ENCODE peak calls at places on chromosomes 13 and 19, in eight cellular contexts. A is neural crest cell; Q is stimulated activated CD8-positive, alpha-beta memory T cell treated with anti-CD3 and anti-CD28 coated beads, Interleukin-2, amount 100 ng/mL, for 48 hours; F is NCI-H82; X is NCI-H187; V is COR-L47; B is NCI-H524; K is activated CD4-positive, CD25-positive, alpha-beta regulatory T cell. C is an unnamed sample.

GRCh38 chr19:30065680-30066606 is 123.9 kb downstream of the URI1 start:
- DNase-seq in V (no peak), K (no peak), X (no peak), A (no peak), Q (no peak), F (no peak), B (no peak), C (no peak)

GRCh38 chr19:33679696-33680095 is 57.9 kb downstream of the CHST8 start:
- DNase-seq in Q (no peak), F (no peak), K (no peak), V (no peak), X (no peak), B (no peak), A (no peak), C (no peak)

GRCh38 chr13:113782472-113782871 is 23.4 kb downstream of the TMEM255B start:
- DNase-seq in F (no peak), A (no peak), V (no peak), K (no peak), B (no peak), X (no peak), Q (no peak), C (no peak)

GRCh38 chr19:37563518-37563917 is 31.1 kb downstream of the ZNF571 start:
- DNase-seq in X (no peak), K (no peak), F (no peak), A (no peak), Q (no peak), B (no peak), V (no peak), C (no peak)

GRCh38 chr13:30734434-30734833 is 909 bp upstream of the ALOX5AP start:
- DNase-seq in A (no peak), X (no peak), V (no peak), Q (no peak), K (no peak), B (no peak), F (no peak), C (no peak)

GRCh38 chr19:3783660-3784584 is 2.3 kb downstream of the MATK start:
- DNase-seq in Q (no peak), V (no peak), B (peak; percentile 54), K (no peak), X (no peak), F (no peak), A (no peak), C (no peak)

GRCh38 chr13:79226250-79226649 is 179.8 kb downstream of the RBM26 start:
- DNase-seq in Q (no peak), F (no peak), K (no peak), X (no peak), B (no peak), V (no peak), A (no peak), C (no peak)

GRCh38 chr13:51477149-51477548 is 24.3 kb upstream of the INTS6 start:
- DNase-seq in F (no peak), X (no peak), K (no peak), V (no peak), B (no peak), Q (no peak), A (no peak), C (no peak)

GRCh38 chr19:48614436-48615144 is at the start of gene FAM83E:
- DNase-seq in X (peak; percentile 81), F (peak; percentile 61), Q (no peak), B (no peak), V (peak; percentile 18), A (no peak), K (no peak), C (no peak)

GRCh38 chr13:95898256-95898655 is 154.9 kb downstream of the UGGT2 start:
- DNase-seq in F (no peak), A (no peak), X (no peak), B (no peak), Q (no peak), V (no peak), K (no peak), C (no peak)

GRCh38 chr19:1883784-1884183 is 1.5 kb downstream of the ABHD17A start:
- DNase-seq in F (no peak), V (no peak), K (no peak), A (no peak), Q (no peak), X (no peak), B (no peak), C (no peak)

GRCh38 chr19:10503002-10503789 is at the start of gene KEAP1:
- DNase-seq in V (peak; percentile 35), B (peak; percentile 59), A (peak; percentile 41), K (no peak), F (peak; percentile 60), Q (no peak), X (no peak), C (peak; percentile 28)

GRCh38 chr19:54248016-54248601 is 5.5 kb upstream of the LILRA6 start:
- DNase-seq in V (no peak), A (no peak), F (no peak), K (no peak), X (no peak), B (no peak), Q (peak; percentile 53), C (peak; percentile 42)

GRCh38 chr13:42495751-42496150 is 78.2 kb upstream of the TNFSF11 start:
- DNase-seq in Q (no peak), B (no peak), K (no peak), X (no peak), A (no peak), V (no peak), F (no peak), C (no peak)

GRCh38 chr19:2986951-2987491 is 9.7 kb downstream of the TLE6 start:
- DNase-seq in A (peak; percentile 69), B (peak; percentile 67), X (no peak), F (peak; percentile 64), K (no peak), V (peak; percentile 63), Q (no peak), C (no peak)

GRCh38 chr19:45900661-45901431 is 1.6 kb downstream of the MYPOP start:
- DNase-seq in X (no peak), V (no peak), A (no peak), Q (no peak), F (no peak), B (no peak), K (no peak), C (no peak)

GRCh38 chr13:98875146-98875729 is 102.6 kb downstream of the DOCK9 start:
- DNase-seq in Q (no peak), X (no peak), A (no peak), F (no peak), V (no peak), B (no peak), K (no peak), C (no peak)

GRCh38 chr13:107562222-107562621 is 653.1 kb downstream of the LIG4 start:
- DNase-seq in F (no peak), V (no peak), A (no peak), B (no peak), Q (no peak), X (no peak), K (no peak), C (no peak)

GRCh38 chr19:1507192-1507660 is 5.6 kb downstream of the ADAMTSL5 start:
- DNase-seq in F (no peak), A (no peak), X (no peak), B (no peak), K (no peak), Q (no peak), V (no peak), C (no peak)

GRCh38 chr13:69579351-69579750 is 528.3 kb upstream of the ATXN8OS start:
- DNase-seq in X (no peak), K (no peak), A (no peak), V (peak; percentile 10), B (peak; percentile 32), F (peak; percentile 38), Q (no peak), C (no peak)

GRCh38 chr19:14381689-14382474 is 638 bp downstream of the ADGRE5 start:
- DNase-seq in K (peak; percentile 34), B (no peak), Q (no peak), V (no peak), F (no peak), A (no peak), X (no peak), C (peak; percentile 61)

GRCh38 chr13:22828081-22828480 is 352.7 kb upstream of the SGCG start:
- DNase-seq in A (no peak), K (no peak), Q (no peak), F (no peak), X (no peak), B (no peak), V (no peak), C (no peak)

GRCh38 chr19:4052114-4052992 is 14.3 kb downstream of the ZBTB7A start:
- DNase-seq in B (no peak), F (no peak), A (no peak), X (no peak), Q (no peak), V (no peak), K (no peak), C (no peak)

GRCh38 chr13:39485314-39485700 is 117.7 kb downstream of the LHFPL6 start:
- DNase-seq in X (no peak), F (no peak), K (no peak), B (no peak), Q (no peak), V (no peak), A (no peak), C (peak; percentile 36)

GRCh38 chr19:35868172-35868822 is at the start of gene APLP1:
- DNase-seq in K (peak; percentile 35), A (peak; percentile 66), F (peak; percentile 85), B (peak; percentile 82), Q (peak; percentile 63), X (peak; percentile 39), V (peak; percentile 66), C (peak; percentile 27)

GRCh38 chr13:51549050-51549449 is 35.2 kb upstream of the WDFY2 start:
- DNase-seq in V (no peak), B (no peak), F (peak; percentile 51), Q (no peak), A (no peak), K (no peak), X (no peak), C (no peak)

GRCh38 chr13:108919036-108919907 is 289.9 kb downstream of the MYO16 start:
- DNase-seq in B (no peak), X (no peak), Q (no peak), V (no peak), F (no peak), A (no peak), K (no peak), C (no peak)

GRCh38 chr13:29937836-29938235 is 87.4 kb upstream of the UBL3 start:
- DNase-seq in B (peak; percentile 98), V (no peak), Q (no peak), A (no peak), F (peak; percentile 58), X (peak; percentile 10), K (peak; percentile 18), C (no peak)

GRCh38 chr13:74839656-74840055 is 642.3 kb downstream of the TBC1D4 start:
- DNase-seq in B (no peak), K (no peak), X (no peak), Q (no peak), A (no peak), V (no peak), F (no peak), C (peak; percentile 23)

GRCh38 chr13:111610077-111610476 is 289.6 kb downstream of the TEX29 start:
- DNase-seq in V (peak; percentile 28), F (no peak), Q (no peak), X (no peak), K (no peak), A (no peak), B (no peak), C (no peak)

GRCh38 chr13:66492479-66492878 is 737.7 kb downstream of the PCDH9 start:
- DNase-seq in X (no peak), K (no peak), V (peak; percentile 69), F (peak; percentile 70), B (peak; percentile 41), Q (no peak), A (no peak), C (no peak)

GRCh38 chr13:100521912-100522490 is 66.6 kb downstream of the GGACT start:
- DNase-seq in A (no peak), F (no peak), Q (no peak), B (peak; percentile 74), K (no peak), X (no peak), V (no peak), C (no peak)

GRCh38 chr13:40534456-40534855 is 132.0 kb downstream of the FOXO1 start:
- DNase-seq in Q (no peak), V (no peak), F (peak; percentile 93), B (peak; percentile 62), A (no peak), X (no peak), K (no peak), C (peak; percentile 26)